ENCODE peak calls at places on chromosomes 3 and 15, in nine cellular contexts. A, H, Z, O, P, D, L, J and W are unnamed samples.

GRCh38 chr3:183591881-183592521 is 36.5 kb upstream of the KLHL6 start:
- DNase-seq in A (no peak), H (no peak), Z (no peak), O (no peak), P (peak), D (no peak), L (peak), J (peak), W (no peak)

GRCh38 chr3:9254764-9255163 is 5.3 kb upstream of the SRGAP3 start:
- DNase-seq in A (no peak), H (no peak), Z (no peak), O (no peak), P (no peak), D (no peak), L (no peak), J (no peak), W (no peak)

GRCh38 chr3:16063603-16064002 is 110.9 kb upstream of the GALNT15 start:
- DNase-seq in A (no peak), H (no peak), Z (no peak), O (no peak), P (no peak), D (no peak), L (no peak), J (no peak), W (no peak)

GRCh38 chr3:114624047-114624445 is 330.2 kb downstream of the TIGIT start:
- DNase-seq in A (no peak), H (no peak), Z (no peak), O (no peak), P (peak), D (peak), L (no peak), J (no peak), W (peak)

GRCh38 chr3:79086514-79086913 is 681.3 kb downstream of the ROBO1 start:
- DNase-seq in A (peak), H (no peak), Z (no peak), O (no peak), P (peak), D (peak), L (peak), J (peak), W (peak)

GRCh38 chr3:123138819-123139517 is 62.8 kb upstream of the SEC22A start:
- DNase-seq in A (no peak), H (no peak), Z (no peak), O (peak), P (peak), D (no peak), L (no peak), J (no peak), W (no peak)

GRCh38 chr3:77348244-77348855 is 308.5 kb downstream of the ROBO2 start:
- DNase-seq in A (peak), H (no peak), Z (no peak), O (no peak), P (peak), D (no peak), L (no peak), J (peak), W (peak)

GRCh38 chr3:13158441-13158840 is 85.2 kb upstream of the IQSEC1 start:
- DNase-seq in A (no peak), H (no peak), Z (no peak), O (peak), P (no peak), D (no peak), L (no peak), J (no peak), W (no peak)

GRCh38 chr3:197083486-197083885 is 53.9 kb upstream of the MELTF start:
- DNase-seq in A (no peak), H (no peak), Z (no peak), O (no peak), P (peak), D (no peak), L (no peak), J (no peak), W (peak)

GRCh38 chr3:196792771-196793170 is 53.1 kb downstream of the PAK2 start:
- DNase-seq in A (no peak), H (no peak), Z (no peak), O (no peak), P (peak), D (no peak), L (no peak), J (no peak), W (peak)

GRCh38 chr15:101232677-101233076 is 19.2 kb downstream of the CHSY1 start:
- DNase-seq in A (peak), H (no peak), Z (no peak), O (no peak), P (no peak), D (no peak), L (no peak), J (no peak), W (no peak)

GRCh38 chr3:86578071-86578470 is 412.9 kb downstream of the VGLL3 start:
- DNase-seq in A (no peak), H (no peak), Z (no peak), O (no peak), P (no peak), D (no peak), L (no peak), J (no peak), W (no peak)

GRCh38 chr15:31297221-31297879 is 29.3 kb upstream of the KLF13 start:
- DNase-seq in A (no peak), H (no peak), Z (no peak), O (peak), P (no peak), D (no peak), L (no peak), J (no peak), W (no peak)

GRCh38 chr15:89681146-89681545 is 2.0 kb upstream of the PLIN1 start:
- DNase-seq in A (no peak), H (no peak), Z (no peak), O (no peak), P (no peak), D (no peak), L (no peak), J (no peak), W (no peak)

GRCh38 chr15:82850242-82850591 is 40.8 kb downstream of the WHAMM start:
- DNase-seq in A (peak), H (no peak), Z (no peak), O (no peak), P (peak), D (no peak), L (no peak), J (no peak), W (peak)

GRCh38 chr15:48112242-48112641 is 8.5 kb upstream of the SLC24A5 start:
- DNase-seq in A (peak), H (no peak), Z (no peak), O (no peak), P (peak), D (peak), L (no peak), J (no peak), W (peak)

GRCh38 chr3:105430460-105430859 is 63.8 kb downstream of the ALCAM start:
- DNase-seq in A (no peak), H (no peak), Z (no peak), O (no peak), P (no peak), D (no peak), L (no peak), J (no peak), W (no peak)

GRCh38 chr3:171860830-171861535 is 17.8 kb downstream of the TMEM212 start:
- DNase-seq in A (no peak), H (no peak), Z (no peak), O (no peak), P (peak), D (no peak), L (no peak), J (no peak), W (peak)

GRCh38 chr3:59680916-59681315 is 631.1 kb upstream of the CFAP20DC start:
- DNase-seq in A (no peak), H (no peak), Z (no peak), O (no peak), P (no peak), D (no peak), L (no peak), J (no peak), W (no peak)

GRCh38 chr3:14151471-14152083 is 26.7 kb downstream of the TMEM43 start:
- DNase-seq in A (no peak), H (no peak), Z (no peak), O (no peak), P (no peak), D (no peak), L (no peak), J (no peak), W (no peak)

GRCh38 chr3:143865302-143865701 is 17.0 kb upstream of the SLC9A9 start:
- DNase-seq in A (no peak), H (no peak), Z (no peak), O (no peak), P (no peak), D (no peak), L (no peak), J (no peak), W (peak)